ENCODE peak calls at places on chromosome 16, in five cellular contexts. J is adrenal gland, O is brain microvascular endothelial cell, R is neural progenitor cell, N is GM23248. C is an unnamed sample. For H3K27me3 and H3K36me3, the result is how much of the 10 kb centered on the place peaks cover.

GRCh38 chr16:23509763-23510153 is 536 bp downstream of the GGA2 start:
- DNase-seq in J (no peak), O (peak), R (peak), N (peak), C (peak)

GRCh38 chr16:11049396-11050059 is 105.2 kb downstream of the CLEC16A start:
- DNase-seq in J (no peak), O (no peak), R (peak), N (no peak), C (peak)

GRCh38 chr16:77531741-77532140 is 96.9 kb upstream of the ADAMTS18 start:
- DNase-seq in J (no peak), O (peak), R (no peak), N (peak), C (no peak)

GRCh38 chr16:12543700-12544476 is 259.8 kb downstream of the CPPED1 start:
- DNase-seq in J (no peak), O (no peak), R (no peak), N (no peak), C (no peak)

GRCh38 chr16:68608330-68608729 is 36.8 kb upstream of the CDH3 start:
- DNase-seq in J (no peak), O (no peak), R (no peak), N (no peak), C (no peak)

GRCh38 chr16:64731891-64732290 is 390.0 kb downstream of the CDH11 start:
- DNase-seq in J (no peak), O (no peak), R (no peak), N (no peak), C (no peak)

GRCh38 chr16:31528726-31529397 is 1.2 kb downstream of the AHSP start:
- DNase-seq in J (no peak), O (no peak), R (no peak), N (peak), C (no peak)

GRCh38 chr16:11462861-11463260 is 117.6 kb downstream of the RMI2 start:
- DNase-seq in J (no peak), O (no peak), R (no peak), N (no peak), C (no peak)

GRCh38 chr16:27195068-27195741 is 8.1 kb upstream of the KDM8 start:
- DNase-seq in J (no peak), O (no peak), R (no peak), N (no peak), C (no peak)

GRCh38 chr16:23879735-23880373 is 44.1 kb downstream of the PRKCB start:
- DNase-seq in J (no peak), O (no peak), R (no peak), N (no peak), C (no peak)

GRCh38 chr16:66888647-66889615 is 8.6 kb downstream of the PDP2 start:
- DNase-seq in J (no peak), O (no peak), R (no peak), N (no peak), C (no peak)

GRCh38 chr16:23753908-23754593 is 775 bp upstream of the CHP2 start:
- DNase-seq in J (no peak), O (no peak), R (peak), N (no peak), C (no peak)

GRCh38 chr16:79764415-79765149 is 164.0 kb upstream of the MAF start:
- DNase-seq in J (no peak), O (no peak), R (no peak), N (no peak), C (no peak)

DNA sequence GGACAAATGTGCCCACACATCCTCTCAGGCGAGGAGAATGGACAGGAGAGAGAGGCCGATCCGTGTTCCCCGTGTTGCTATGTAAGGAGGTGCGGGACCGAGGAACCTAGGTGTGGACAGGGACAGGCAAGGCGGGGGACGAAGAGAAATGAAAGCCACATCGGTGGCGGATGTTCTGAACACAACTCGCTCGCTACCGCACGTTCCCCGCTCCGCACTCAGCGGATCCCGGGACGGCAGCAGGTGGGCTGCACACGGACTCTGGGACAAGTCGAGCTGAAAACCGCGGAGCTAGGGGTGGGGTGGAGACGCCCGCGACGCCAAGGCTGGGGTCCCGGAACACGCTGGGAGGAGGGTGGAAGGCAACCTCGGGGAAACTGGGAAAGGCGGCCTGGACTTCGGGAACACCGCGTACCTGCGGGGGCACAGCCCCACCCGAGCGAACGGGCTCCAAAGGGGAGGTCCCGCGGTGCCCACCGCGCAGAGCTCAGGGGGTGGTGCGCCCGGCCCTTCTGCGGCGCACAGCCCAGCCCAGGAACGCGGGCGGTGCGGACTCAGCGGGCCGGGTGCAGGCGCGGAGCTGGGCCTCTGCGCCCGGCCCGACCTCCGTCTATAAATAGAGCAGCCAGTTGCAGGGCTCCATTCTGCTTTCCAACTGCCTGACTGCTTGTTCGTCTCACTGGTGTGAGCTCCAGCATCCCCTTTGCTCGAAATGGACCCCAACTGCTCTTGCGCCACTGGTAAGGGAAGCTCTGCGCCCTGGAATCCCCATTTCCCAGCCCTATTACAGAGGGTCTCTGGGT is at the start of gene MT1E:
- DNase-seq in J (peak), O (peak), R (peak), N (peak), C (peak)
- H3K27me3 ChIP-seq in J (under half), O (under half), R (half or more), N (under half), C (under half)

DNA sequence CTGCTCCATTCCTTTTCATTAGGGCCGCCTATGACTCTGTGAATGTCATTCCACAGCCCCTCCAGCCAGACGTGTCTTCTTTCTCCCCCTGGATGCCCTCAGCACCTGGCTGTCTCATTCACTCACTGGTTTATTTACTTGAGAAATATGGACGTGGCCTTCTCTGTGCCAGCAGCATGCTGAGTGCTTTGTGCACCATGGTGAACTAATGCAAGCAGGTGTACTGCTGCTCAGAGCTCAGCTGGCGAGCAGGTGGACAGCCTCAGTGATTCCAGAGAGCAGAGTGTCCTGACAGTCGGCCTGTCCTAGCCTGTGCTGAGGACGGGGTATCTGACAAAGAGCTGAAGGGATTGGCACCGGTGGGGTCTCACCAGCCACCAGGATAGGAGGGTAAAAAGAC is 96.7 kb downstream of the GNAO1 start:
- DNase-seq in J (no peak), O (no peak), R (no peak), N (no peak), C (no peak)
- H3K36me3 ChIP-seq in J (under half), O (under half), R (under half), N (under half), C (under half)

GRCh38 chr16:2985893-2986355 is 5.7 kb upstream of the PKMYT1 start:
- DNase-seq in J (peak), O (no peak), R (no peak), N (no peak), C (no peak)
- H3K27me3 ChIP-seq in J (under half), O (under half), R (under half), N (under half), C (under half)

DNA sequence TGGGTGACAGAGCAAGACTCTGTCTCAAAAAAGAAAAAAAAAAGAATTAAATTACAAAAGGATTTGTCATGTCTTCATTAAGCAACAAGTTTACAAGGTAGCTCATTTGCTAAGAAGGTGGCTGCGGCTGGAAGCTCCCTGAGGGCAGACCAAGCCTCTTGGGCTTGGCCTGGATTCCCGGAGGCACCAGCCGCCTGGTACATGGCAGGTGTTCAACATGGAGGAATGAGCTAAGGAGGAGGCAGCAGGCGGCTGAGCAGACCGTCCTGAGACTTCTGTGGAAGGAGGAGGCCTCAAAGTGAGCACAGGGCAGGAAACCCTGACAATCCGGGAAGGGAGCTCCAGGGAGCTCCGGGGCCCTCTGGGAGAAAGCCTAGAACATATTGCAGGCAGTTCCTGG is 3.2 kb upstream of the MYLK3 start:
- DNase-seq in J (no peak), O (no peak), R (no peak), N (no peak), C (no peak)
- H3K36me3 ChIP-seq in J (under half), O (under half), R (under half), N (under half), C (under half)

GRCh38 chr16:89067677-89068076 is 26.0 kb upstream of the ACSF3 start:
- DNase-seq in J (no peak), O (no peak), R (no peak), N (no peak), C (no peak)

GRCh38 chr16:89072216-89073130 is 21.2 kb upstream of the ACSF3 start:
- DNase-seq in J (no peak), O (no peak), R (no peak), N (peak), C (no peak)

GRCh38 chr16:89071686-89072182 is 21.9 kb upstream of the ACSF3 start:
- DNase-seq in J (no peak), O (no peak), R (peak), N (no peak), C (no peak)

GRCh38 chr16:89069920-89070319 is 23.7 kb upstream of the ACSF3 start:
- DNase-seq in J (no peak), O (no peak), R (no peak), N (no peak), C (no peak)

DNA sequence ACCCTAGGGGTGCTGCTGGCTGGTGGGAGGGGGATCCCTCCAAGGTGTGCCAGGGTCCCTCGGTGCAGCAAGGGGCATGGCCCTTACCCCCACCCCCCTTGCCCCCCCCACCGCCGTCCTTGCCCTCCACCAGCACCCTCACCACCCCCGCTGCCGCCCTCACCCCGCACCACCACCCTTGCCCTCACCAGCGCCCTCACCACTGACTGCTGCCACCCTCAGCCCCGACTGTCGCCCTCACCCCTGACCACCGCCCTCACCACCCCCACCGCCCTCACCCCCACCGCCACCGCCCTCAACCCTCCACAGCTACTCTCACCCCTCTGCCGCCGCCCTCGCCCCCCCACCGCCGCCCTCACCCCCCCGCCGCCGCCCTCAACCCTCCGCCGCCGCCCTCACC is 23.1 kb upstream of the ACSF3 start:
- DNase-seq in J (no peak), O (no peak), R (no peak), N (no peak), C (no peak)
- H3K27me3 ChIP-seq in J (under half), O (under half), R (under half), N (under half), C (under half)

DNA sequence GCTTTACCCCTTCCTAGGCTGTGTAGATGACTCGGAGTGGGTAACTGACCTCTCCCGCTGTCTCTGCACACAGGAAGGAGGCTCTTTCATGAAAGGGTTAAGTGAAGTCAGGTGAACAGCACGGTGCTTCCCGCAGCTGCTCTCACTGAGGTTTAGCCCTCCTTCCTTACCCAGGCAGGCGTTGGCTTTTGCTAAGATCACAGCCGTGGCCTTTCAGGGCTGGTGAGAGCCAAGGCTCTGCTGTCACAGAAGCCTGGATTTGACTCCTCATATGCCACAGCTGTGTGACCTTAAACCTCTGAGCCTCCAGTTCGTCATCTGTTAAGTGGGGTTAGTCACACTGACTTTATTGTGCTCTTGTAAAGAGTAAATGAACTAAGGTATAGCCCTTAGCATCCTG is 90.9 kb upstream of the PLCG2 start:
- DNase-seq in J (no peak), O (no peak), R (no peak), N (no peak), C (no peak)
- H3K36me3 ChIP-seq in J (under half), O (under half), R (under half), N (under half), C (under half)

GRCh38 chr16:52545544-52546262 is 1.2 kb downstream of the TOX3 start:
- DNase-seq in J (no peak), O (no peak), R (peak), N (no peak), C (no peak)
- H3K27me3 ChIP-seq in J (under half), O (under half), R (under half), N (under half), C (under half)